ENCODE peak calls at places on chromosomes 6 and 20, in four cellular contexts. E is stimulated activated CD4-positive, alpha-beta T cell treated with anti-CD3 and anti-CD28 coated beads, Interleukin-2, amount 100 ng/mL, for 24 hours; N is amygdala; K is tibial artery. I is an unnamed sample.

GRCh38 chr6:116221931-116222330 is 31.9 kb downstream of the TSPYL4 start:
- DNase-seq in N (no peak), K (no peak), E (no peak), I (no peak)

GRCh38 chr20:22770240-22770800 is 185.9 kb upstream of the FOXA2 start:
- DNase-seq in N (no peak), K (no peak), E (no peak), I (no peak)

GRCh38 chr20:63458170-63459069 is 14.0 kb downstream of the KCNQ2 start:
- DNase-seq in E (no peak), K (no peak), N (no peak), I (no peak)

GRCh38 chr6:123352279-123352678 is 284.5 kb downstream of the TRDN start:
- DNase-seq in K (no peak), E (no peak), N (no peak), I (no peak)

GRCh38 chr20:61295726-61296628 is 43.9 kb downstream of the CDH4 start:
- DNase-seq in N (no peak), K (no peak), E (no peak), I (no peak)

GRCh38 chr6:150288456-150288855 is 80.4 kb upstream of the IYD start:
- DNase-seq in E (no peak), K (no peak), N (no peak), I (no peak)

GRCh38 chr6:38846844-38847243 is 131.7 kb downstream of the DNAH8 start:
- DNase-seq in N (no peak), E (no peak), K (no peak), I (no peak)

GRCh38 chr6:48084201-48084600 is 26.8 kb downstream of the PTCHD4 start:
- DNase-seq in K (no peak), N (no peak), E (no peak), I (no peak)

GRCh38 chr20:6348908-6349307 is 226.1 kb upstream of the FERMT1 start:
- DNase-seq in E (no peak), N (no peak), K (no peak), I (no peak)

GRCh38 chr6:110430236-110430635 is 14.9 kb upstream of the DDO start:
- DNase-seq in E (no peak), K (no peak), N (no peak), I (no peak)

GRCh38 chr6:135537782-135538301 is 40.3 kb upstream of the AHI1 start:
- DNase-seq in K (no peak), E (peak), N (no peak), I (peak)